ENCODE peak calls at places on chromosomes 4 and X, in eight cellular contexts. A is uterus, T is A549, O is tibial artery, V is fibroblast of villous mesenchyme, D is fibroblast of mammary gland, R is GM06990, F is lung. E is an unnamed sample.

GRCh38 chr4:76311896-76312331 is 5.4 kb downstream of the STBD1 start:
- DNase-seq in T (no peak), F (no peak), V (no peak), A (no peak), O (no peak), R (no peak), D (no peak), E (no peak)

GRCh38 chrX:7146026-7146702 is 1.3 kb upstream of the STS start:
- DNase-seq in O (no peak), R (peak), D (no peak), F (no peak), T (no peak), A (no peak), V (peak), E (no peak)

GRCh38 chr4:183285886-183286285 is 34.2 kb downstream of the CLDN22 start:
- DNase-seq in T (no peak), V (no peak), D (no peak), O (no peak), F (no peak), R (no peak), A (no peak), E (no peak)

GRCh38 chr4:117549624-117550023 is 464.2 kb upstream of the TRAM1L1 start:
- DNase-seq in V (no peak), A (no peak), F (no peak), O (no peak), R (no peak), D (no peak), T (no peak), E (no peak)

GRCh38 chr4:41436365-41437263 is 101.3 kb upstream of the LIMCH1 start:
- DNase-seq in D (no peak), V (no peak), F (no peak), R (no peak), T (no peak), A (no peak), O (no peak), E (no peak)

GRCh38 chrX:135295238-135295943 is 13.9 kb upstream of the ETDC start:
- DNase-seq in A (no peak), R (peak), D (peak), O (peak), V (peak), T (no peak), F (peak), E (peak)

GRCh38 chr4:38692421-38692820 is 28.4 kb downstream of the KLF3 start:
- DNase-seq in O (no peak), F (no peak), A (no peak), V (no peak), D (no peak), T (no peak), R (no peak), E (no peak)

GRCh38 chr4:153221783-153222161 is 17.5 kb downstream of the TRIM2 start:
- DNase-seq in V (no peak), F (no peak), A (no peak), D (no peak), T (no peak), R (no peak), O (no peak), E (no peak)

GRCh38 chr4:94451669-94452475 is at the start of gene PDLIM5:
- DNase-seq in A (peak), F (peak), O (peak), T (peak), R (peak), D (peak), V (peak), E (peak)

GRCh38 chr4:80637190-80637589 is 301.7 kb downstream of the CFAP299 start:
- DNase-seq in O (no peak), T (no peak), F (no peak), A (no peak), R (no peak), D (no peak), V (no peak), E (no peak)

GRCh38 chr4:25928320-25928955 is 14.4 kb downstream of the SMIM20 start:
- DNase-seq in T (no peak), R (no peak), V (no peak), A (no peak), F (no peak), D (no peak), O (no peak), E (no peak)

GRCh38 chr4:103934178-103934789 is 214.5 kb upstream of the TACR3 start:
- DNase-seq in R (no peak), O (no peak), A (no peak), D (peak), F (no peak), T (no peak), V (peak), E (peak)

GRCh38 chr4:38097818-38098217 is 137.6 kb downstream of the PTTG2 start:
- DNase-seq in D (no peak), O (no peak), F (no peak), T (no peak), R (no peak), A (no peak), V (no peak), E (no peak)

GRCh38 chr4:125101706-125102105 is 213.0 kb upstream of the FAT4 start:
- DNase-seq in A (no peak), R (no peak), T (no peak), F (no peak), V (no peak), D (peak), O (no peak), E (no peak)

GRCh38 chrX:115330498-115331138 is 41.1 kb downstream of the LUZP4 start:
- DNase-seq in R (peak), F (peak), O (peak), V (peak), T (peak), A (peak), D (peak), E (peak)

GRCh38 chrX:38999099-38999498 is 197.8 kb downstream of the MID1IP1 start:
- DNase-seq in O (no peak), A (no peak), D (no peak), R (no peak), V (no peak), T (no peak), F (no peak), E (no peak)

GRCh38 chr4:54959656-54960055 is 165.7 kb downstream of the KDR start:
- DNase-seq in O (no peak), T (no peak), A (no peak), D (peak), V (peak), F (no peak), R (no peak), E (peak)

GRCh38 chrX:141791856-141792255 is 46.3 kb upstream of the MAGEC3 start:
- DNase-seq in V (peak), O (no peak), D (peak), T (no peak), F (no peak), A (no peak), R (no peak), E (no peak)

GRCh38 chr4:158020734-158021346 is 152.0 kb downstream of the GASK1B start:
- DNase-seq in V (peak), O (no peak), T (no peak), F (no peak), R (no peak), A (peak), D (peak), E (peak)

DNA sequence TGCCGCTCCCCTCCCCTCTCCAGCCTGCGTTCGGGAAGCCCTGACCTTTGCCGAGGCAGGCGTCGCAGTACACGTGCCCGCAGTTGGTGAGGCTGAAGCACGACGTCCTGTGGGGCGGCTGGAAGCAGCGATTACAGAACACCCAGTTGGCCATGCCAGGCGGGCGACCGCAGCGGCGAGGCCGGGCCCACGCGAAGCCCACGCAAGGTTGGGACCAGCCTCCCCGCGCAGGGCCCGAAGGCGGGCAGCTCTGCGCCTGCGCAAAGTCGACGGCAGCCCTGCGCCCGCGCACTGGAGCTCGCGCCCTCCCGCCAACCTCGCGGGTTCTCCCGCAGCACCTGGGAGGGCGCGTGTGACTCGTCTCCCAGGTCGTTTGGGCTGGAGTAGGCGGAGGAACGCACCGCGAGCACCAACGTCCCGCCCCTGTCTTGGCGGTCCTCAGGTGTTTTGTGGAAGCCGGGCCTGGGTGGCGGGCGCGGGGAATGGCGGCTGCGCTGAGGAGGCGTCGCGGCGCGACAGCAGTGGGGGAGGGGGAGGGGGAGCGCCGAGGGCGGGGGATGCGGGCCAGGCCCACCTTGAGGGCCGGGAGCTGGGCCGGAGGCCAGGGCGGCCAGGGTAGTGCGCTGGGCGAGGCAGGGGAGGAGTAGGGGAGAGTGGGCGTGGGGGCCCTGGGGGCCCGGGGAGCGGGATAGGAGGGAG is at the start of gene RNF212:
- DNase-seq in V (peak), T (peak), A (no peak), R (peak), D (peak), O (no peak), F (no peak), E (no peak)
- H3K4me3 ChIP-seq in V (peak), T (peak), A (peak), R (no peak), D (peak), O (peak), F (peak), E (no peak)

DNA sequence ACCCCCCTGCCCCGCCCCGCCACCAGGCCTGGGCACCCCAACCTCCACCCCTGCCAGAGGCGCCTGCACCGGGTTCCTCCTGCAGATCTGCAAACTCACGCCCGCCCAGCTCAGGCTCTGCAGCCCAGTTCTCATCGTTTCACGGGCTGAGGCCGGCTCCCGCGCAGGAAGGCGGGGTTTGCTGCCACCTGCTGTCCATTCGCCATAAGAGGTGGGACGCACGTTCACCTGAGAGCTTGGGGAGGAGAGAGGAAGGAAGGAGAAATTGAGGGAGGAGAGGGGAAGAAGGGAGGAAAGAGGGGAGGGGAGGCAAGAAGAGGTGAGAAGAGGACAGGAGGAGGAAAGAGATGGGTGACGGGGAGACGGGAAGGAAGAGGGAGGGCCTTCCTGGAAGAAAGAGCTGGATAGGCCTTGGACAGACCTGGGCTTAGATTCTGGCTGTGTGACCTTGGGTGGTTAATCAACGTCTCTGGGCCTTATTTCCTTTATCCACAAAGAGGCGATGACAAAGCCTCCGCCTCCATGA is 114.5 kb downstream of the ADRA2C start:
- DNase-seq in T (peak), D (peak), F (peak), A (peak), R (peak), O (peak), V (peak), E (peak)
- TF ChIP-seq CTCF in T (peak), D (peak), F (peak), A (peak), R (peak), O (peak), V (peak), E (peak)

GRCh38 chr4:83240379-83240875 is 44.2 kb downstream of the COQ2 start:
- DNase-seq in T (no peak), F (no peak), V (no peak), O (no peak), D (no peak), R (peak), A (no peak), E (no peak)
- H3K4me3 ChIP-seq in T (no peak), F (no peak), V (no peak), O (no peak), D (no peak), R (no peak), A (no peak), E (no peak)

GRCh38 chr4:6250984-6251295 is 18.7 kb upstream of the WFS1 start:
- DNase-seq in T (no peak), D (no peak), R (no peak), F (no peak), A (no peak), O (no peak), V (no peak), E (no peak)
- TF ChIP-seq CTCF in T (no peak), D (no peak), R (no peak), F (no peak), A (no peak), O (no peak), V (no peak), E (no peak)

GRCh38 chrX:132956421-132957210 is 1.8 kb downstream of the HS6ST2 start:
- DNase-seq in V (no peak), O (no peak), D (no peak), A (peak), T (no peak), F (no peak), R (peak), E (no peak)
- H3K4me3 ChIP-seq in V (no peak), O (peak), D (no peak), A (peak), T (peak), F (peak), R (no peak), E (peak)

GRCh38 chr4:33386761-33387160 is 2666.6 kb downstream of the PCDH7 start:
- DNase-seq in F (no peak), R (no peak), O (no peak), T (no peak), V (no peak), A (no peak), D (peak), E (no peak)
- TF ChIP-seq CTCF in F (no peak), R (no peak), O (no peak), T (no peak), V (no peak), A (no peak), D (peak), E (no peak)

GRCh38 chr4:173528378-173529321 is 1.4 kb downstream of the HAND2 start:
- DNase-seq in R (no peak), D (peak), V (peak), F (no peak), A (no peak), O (peak), T (no peak), E (no peak)
- H3K4me3 ChIP-seq in R (no peak), D (peak), V (peak), F (no peak), A (peak), O (peak), T (peak), E (no peak)

E was measured in astrocyte of the spinal cord.